ENCODE peak calls at places on chromosome 15, in ten cellular contexts. U is ecto neural progenitor cell; K is NAMALWA; I is progenitor cell of endocrine pancreas; S is CD4-positive, alpha-beta T cell; B is stimulated activated CD8-positive, alpha-beta memory T cell treated with anti-CD3 and anti-CD28 coated beads, Interleukin-12 subunit alpha, Interleukin-12 subunit beta, amount 100 ng/mL, for 1 hour; F is fibroblast of mammary gland; Y is astrocyte; Q is dorsolateral prefrontal cortex; A is endothelial cell of umbilical vein. E is an unnamed sample.

GRCh38 chr15:74825895-74826294 is 532 bp upstream of the CPLX3 start:
- DNase-seq in U (no peak), K (no peak), I (no peak), S (no peak), B (no peak), F (no peak), Y (no peak), Q (no peak), A (no peak), E (no peak)

GRCh38 chr15:40310001-40310959 is 2.5 kb upstream of the PLCB2 start:
- DNase-seq in U (peak), K (peak), I (peak), S (peak), B (no peak), F (peak), Y (no peak), Q (peak), A (peak), E (no peak)

GRCh38 chr15:68693071-68693470 is 114.3 kb downstream of the CORO2B start:
- DNase-seq in U (no peak), K (no peak), I (no peak), S (no peak), B (no peak), F (peak), Y (no peak), Q (no peak), A (no peak), E (peak)

GRCh38 chr15:91165850-91166249 is 65.8 kb downstream of the SV2B start:
- DNase-seq in U (no peak), K (no peak), I (no peak), S (no peak), B (no peak), F (no peak), Y (no peak), Q (no peak), A (no peak), E (peak)

GRCh38 chr15:100712226-100712625 is 109.8 kb downstream of the ASB7 start:
- DNase-seq in U (no peak), K (no peak), I (no peak), S (no peak), B (no peak), F (peak), Y (peak), Q (no peak), A (no peak), E (peak)

GRCh38 chr15:39301589-39301999 is 279.3 kb upstream of the THBS1 start:
- DNase-seq in U (no peak), K (no peak), I (no peak), S (no peak), B (no peak), F (peak), Y (peak), Q (no peak), A (peak), E (peak)

GRCh38 chr15:101044625-101045235 is 125.6 kb downstream of the LRRK1 start:
- DNase-seq in U (peak), K (no peak), I (no peak), S (peak), B (no peak), F (no peak), Y (no peak), Q (no peak), A (peak), E (no peak)

GRCh38 chr15:91866371-91866905 is 12.9 kb downstream of the SLCO3A1 start:
- DNase-seq in U (no peak), K (no peak), I (no peak), S (no peak), B (no peak), F (peak), Y (peak), Q (no peak), A (no peak), E (no peak)

GRCh38 chr15:62075595-62076279 is 9.0 kb downstream of the C2CD4A start:
- DNase-seq in U (no peak), K (no peak), I (no peak), S (no peak), B (no peak), F (peak), Y (peak), Q (no peak), A (no peak), E (peak)

GRCh38 chr15:47409601-47410000 is 307.7 kb upstream of the SEMA6D start:
- DNase-seq in U (no peak), K (no peak), I (no peak), S (no peak), B (no peak), F (peak), Y (no peak), Q (no peak), A (no peak), E (peak)

E was measured in amniotic epithelial cell.